ENCODE peak calls at places on chromosome 4, in four cellular contexts. O is effector memory CD4-positive, alpha-beta T cell; C is endothelial cell of umbilical vein; A is lung. W is an unnamed sample. For H3K4me1, the result is how much of the 10 kb centered on the place peaks cover.

GRCh38 chr4:744212-744841 is 38.7 kb downstream of the PCGF3 start:
- DNase-seq in O (no peak), C (no peak), A (no peak), W (no peak)

GRCh38 chr4:85842540-85842939 is 367.6 kb downstream of the ARHGAP24 start:
- DNase-seq in O (no peak), C (peak), A (no peak), W (peak)

GRCh38 chr4:175536852-175537453 is 275.1 kb downstream of the GPM6A start:
- DNase-seq in O (no peak), C (no peak), A (no peak), W (no peak)

GRCh38 chr4:90979551-90979950 is 852.4 kb downstream of the CCSER1 start:
- DNase-seq in O (no peak), C (no peak), A (no peak), W (no peak)

GRCh38 chr4:137881641-137882040 is 349.3 kb upstream of the PCDH18 start:
- DNase-seq in O (no peak), C (no peak), A (no peak), W (no peak)

GRCh38 chr4:18938343-18939109 is 917.0 kb upstream of the LCORL start:
- DNase-seq in O (no peak), C (no peak), A (no peak), W (no peak)

GRCh38 chr4:16196482-16197393 is 29.5 kb downstream of the TAPT1 start:
- DNase-seq in O (no peak), C (peak), A (no peak), W (no peak)

GRCh38 chr4:110639207-110640092 is 16.6 kb upstream of the PITX2 start:
- DNase-seq in O (no peak), C (no peak), A (no peak), W (no peak)

GRCh38 chr4:108884596-108884995 is 121.7 kb upstream of the ETNPPL start:
- DNase-seq in O (no peak), C (no peak), A (no peak), W (no peak)

GRCh38 chr4:186190456-186191265 is 706 bp upstream of the CYP4V2 start:
- DNase-seq in O (peak), C (no peak), A (no peak), W (no peak)

GRCh38 chr4:1727117-1728031 is 6.1 kb downstream of the TACC3 start:
- DNase-seq in O (no peak), C (peak), A (peak), W (peak)

GRCh38 chr4:155120536-155120935 is 87.9 kb upstream of the NPY2R start:
- DNase-seq in O (no peak), C (no peak), A (no peak), W (no peak)

GRCh38 chr4:2320746-2321145 is 58.8 kb upstream of the MXD4 start:
- DNase-seq in O (no peak), C (no peak), A (no peak), W (no peak)

GRCh38 chr4:77418333-77418732 is 187.3 kb upstream of the CXCL13 start:
- DNase-seq in O (no peak), C (no peak), A (no peak), W (no peak)

GRCh38 chr4:26321326-26322276 is 787 bp downstream of the RBPJ start:
- DNase-seq in O (peak), C (peak), A (peak), W (no peak)

GRCh38 chr4:54614094-54614493 is 43.7 kb upstream of the KIT start:
- DNase-seq in O (no peak), C (no peak), A (no peak), W (no peak)

GRCh38 chr4:139279723-139280620 is at the start of gene MGARP:
- DNase-seq in O (no peak), C (peak), A (no peak), W (peak)

GRCh38 chr4:1247811-1248261 is 1.1 kb downstream of the CTBP1 start:
- DNase-seq in O (no peak), C (no peak), A (no peak), W (no peak)

GRCh38 chr4:141391771-141392170 is 171.1 kb downstream of the ZNF330 start:
- DNase-seq in O (no peak), C (no peak), A (no peak), W (no peak)

DNA sequence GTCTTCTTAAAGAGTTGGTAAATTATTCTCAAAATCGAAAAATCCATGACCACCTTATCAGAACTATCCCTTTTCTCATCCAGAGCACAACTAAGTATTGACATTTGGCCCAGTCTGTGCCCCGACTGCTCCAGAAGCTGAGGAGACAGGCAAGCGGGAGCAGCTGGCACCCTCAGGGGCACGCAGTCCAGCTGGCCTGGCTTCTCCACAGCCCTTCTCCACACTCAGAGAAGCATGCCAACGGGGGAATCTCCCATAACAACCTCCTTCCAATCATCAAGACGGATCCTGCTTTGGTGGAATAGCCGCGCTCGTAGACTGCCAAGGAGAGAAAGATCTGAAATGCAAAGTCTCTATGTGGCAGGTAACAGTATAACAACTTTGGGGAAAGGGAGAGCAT is 85.5 kb downstream of the AFAP1 start:
- DNase-seq in O (no peak), C (no peak), A (no peak), W (no peak)
- H3K27ac ChIP-seq in O (peak), C (no peak), A (no peak), W (no peak)

GRCh38 chr4:113644398-113644797 is 117.1 kb downstream of the CAMK2D start:
- DNase-seq in O (no peak), C (no peak), A (no peak), W (no peak)

GRCh38 chr4:113643505-113643904 is 118.0 kb downstream of the CAMK2D start:
- DNase-seq in O (no peak), C (peak), A (no peak), W (no peak)

GRCh38 chr4:113639311-113639710 is 122.2 kb downstream of the CAMK2D start:
- DNase-seq in O (no peak), C (no peak), A (no peak), W (no peak)

GRCh38 chr4:113637823-113638691 is 123.5 kb downstream of the CAMK2D start:
- DNase-seq in O (no peak), C (no peak), A (no peak), W (no peak)

DNA sequence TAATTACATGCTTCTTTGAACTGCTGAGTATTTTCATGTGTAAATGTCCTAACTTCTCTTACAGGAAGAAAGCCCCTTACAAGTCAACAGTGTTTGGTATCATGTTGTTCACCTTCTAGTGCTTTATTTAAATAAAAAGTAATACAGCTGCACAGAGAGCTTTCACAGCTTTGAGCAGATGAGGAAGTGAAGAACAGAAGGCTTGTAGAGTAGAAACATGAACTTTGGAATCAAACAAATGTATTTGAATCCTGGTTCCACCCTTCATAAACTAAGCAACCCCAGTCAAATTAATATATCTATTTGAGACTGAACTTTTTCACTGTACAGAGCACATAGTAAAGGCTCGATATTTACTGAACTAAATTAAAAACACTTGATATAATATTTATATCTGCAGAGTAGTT is 120.5 kb downstream of the CAMK2D start:
- DNase-seq in O (no peak), C (no peak), A (no peak), W (no peak)
- H3K4me1 ChIP-seq in O (under half), C (under half), A (under half), W (half or more)

DNA sequence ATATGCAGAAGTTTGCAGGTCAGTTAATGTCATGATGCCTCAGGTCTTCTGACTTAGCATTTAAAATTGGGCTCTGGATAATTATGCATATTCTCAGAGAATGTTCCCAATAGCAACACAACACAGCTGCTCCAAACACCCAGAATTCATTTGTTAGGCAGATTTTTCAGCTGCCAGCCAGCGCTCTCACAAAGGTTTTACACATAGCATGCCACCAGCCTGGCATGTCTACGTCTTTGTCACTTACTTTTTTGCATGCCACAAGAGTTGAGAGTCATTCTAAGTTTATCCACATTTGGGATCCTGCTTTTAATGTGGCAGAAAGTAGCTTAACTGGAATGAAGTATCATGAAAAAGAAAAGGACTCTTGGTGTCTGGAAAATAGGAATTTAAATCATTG is 84.9 kb downstream of the LIMCH1 start:
- DNase-seq in O (no peak), C (no peak), A (no peak), W (no peak)
- H3K27ac ChIP-seq in O (no peak), C (no peak), A (no peak), W (no peak)

GRCh38 chr4:168654206-168655174 is 157.6 kb downstream of the PALLD start:
- DNase-seq in O (no peak), C (no peak), A (no peak), W (no peak)

GRCh38 chr4:168656946-168657473 is 160.2 kb downstream of the PALLD start:
- DNase-seq in O (no peak), C (no peak), A (no peak), W (no peak)

GRCh38 chr4:168656055-168656660 is 159.3 kb downstream of the PALLD start:
- DNase-seq in O (no peak), C (no peak), A (no peak), W (no peak)

GRCh38 chr4:168652818-168653217 is 156.0 kb downstream of the PALLD start:
- DNase-seq in O (no peak), C (no peak), A (no peak), W (no peak)

DNA sequence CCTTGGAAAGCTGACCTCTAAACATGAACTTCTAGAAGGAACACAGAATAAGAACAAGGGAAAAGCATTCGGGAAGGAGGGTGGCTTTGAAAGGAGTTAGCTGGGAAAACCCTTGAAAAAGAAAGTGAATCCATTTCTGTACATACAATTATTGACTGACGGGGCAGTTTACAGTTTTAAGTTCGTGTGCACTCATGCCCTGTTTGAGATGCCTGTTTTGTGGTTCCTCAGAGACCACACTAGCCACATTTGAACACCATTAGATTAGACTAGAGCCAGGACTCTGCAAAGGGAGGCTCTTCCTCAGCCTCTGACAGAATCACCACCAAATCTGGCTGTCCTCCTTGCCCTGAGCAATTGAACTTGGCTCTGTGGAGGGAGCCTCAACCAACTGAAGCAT is 158.3 kb downstream of the PALLD start:
- DNase-seq in O (no peak), C (no peak), A (no peak), W (no peak)
- H3K4me1 ChIP-seq in O (under half), C (under half), A (under half), W (under half)

DNA sequence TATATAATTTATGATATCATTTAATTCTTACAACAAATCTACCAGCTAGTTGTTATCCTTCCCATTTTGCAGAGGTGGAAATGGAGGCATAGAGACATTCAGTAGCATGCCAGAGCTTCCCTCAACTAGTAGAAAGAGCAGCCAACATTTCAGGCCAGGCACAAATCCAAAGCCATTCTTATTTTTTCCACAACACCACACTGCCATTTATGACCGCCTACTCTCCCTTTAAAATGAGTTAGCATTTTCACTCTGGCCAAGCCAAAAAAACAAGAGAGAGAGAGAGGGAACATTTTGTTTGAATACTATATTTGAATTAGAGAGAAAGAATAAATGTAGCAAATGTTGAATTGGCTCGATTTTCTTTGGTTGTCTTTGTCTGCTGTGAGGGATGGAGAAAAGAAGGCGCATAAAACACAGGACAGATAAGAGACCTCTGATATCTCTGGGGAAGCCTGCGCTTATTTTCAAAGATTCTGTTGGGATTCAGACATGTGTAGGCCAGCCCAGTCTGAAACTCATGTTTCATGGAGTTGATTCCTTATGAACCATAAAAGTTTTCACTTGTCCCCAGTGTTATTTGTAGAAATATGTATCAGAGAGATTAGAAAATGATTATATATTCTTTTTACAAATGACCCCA is 265.7 kb downstream of the RAB28 start:
- DNase-seq in O (no peak), C (no peak), A (no peak), W (no peak)
- H3K27ac ChIP-seq in O (no peak), C (no peak), A (no peak), W (no peak)

GRCh38 chr4:184473265-184473514 is 1.2 kb downstream of the IRF2 start:
- DNase-seq in O (no peak), C (no peak), A (no peak), W (no peak)

GRCh38 chr4:184472540-184473264 is 1.6 kb downstream of the IRF2 start:
- DNase-seq in O (peak), C (peak), A (peak), W (peak)

GRCh38 chr4:184473515-184474260 is 662 bp downstream of the IRF2 start:
- DNase-seq in O (peak), C (no peak), A (peak), W (peak)

GRCh38 chr4:184470785-184471110 is 3.6 kb downstream of the IRF2 start:
- DNase-seq in O (no peak), C (no peak), A (no peak), W (no peak)

GRCh38 chr4:184471872-184472539 is 2.3 kb downstream of the IRF2 start:
- DNase-seq in O (no peak), C (no peak), A (no peak), W (no peak)
- H3K4me1 ChIP-seq in O (under half), C (under half), A (under half), W (half or more)